ENCODE peak calls at places on chromosome 15, in seven cellular contexts. E, I, W, P, T, A and Q are unnamed samples.

GRCh38 chr15:48868549-48868948 is 9.4 kb upstream of the EID1 start:
- DNase-seq in A (no peak), I (no peak), E (no peak), P (no peak), T (no peak), W (peak), Q (no peak)

GRCh38 chr15:35349916-35350315 is 196.0 kb downstream of the DPH6 start:
- DNase-seq in A (no peak), P (no peak), W (no peak), T (no peak), E (no peak), I (no peak), Q (no peak)

GRCh38 chr15:28267727-28268126 is 54.3 kb downstream of the HERC2 start:
- DNase-seq in W (no peak), A (no peak), T (no peak), E (no peak), P (no peak), I (no peak), Q (no peak)

GRCh38 chr15:70064441-70064840 is 33.3 kb downstream of the TLE3 start:
- DNase-seq in T (no peak), A (no peak), W (peak), E (no peak), I (no peak), P (no peak), Q (no peak)

GRCh38 chr15:82709081-82709420 is 624 bp downstream of the AP3B2 start:
- DNase-seq in E (no peak), A (no peak), W (no peak), P (no peak), I (no peak), T (no peak), Q (no peak)

GRCh38 chr15:50066202-50066601 is 52.8 kb downstream of the ATP8B4 start:
- DNase-seq in P (no peak), E (no peak), T (no peak), A (no peak), I (peak), W (peak), Q (peak)

GRCh38 chr15:88493811-88494210 is 26.3 kb downstream of the MRPS11 start:
- DNase-seq in T (no peak), A (no peak), P (no peak), E (no peak), I (no peak), W (no peak), Q (no peak)

GRCh38 chr15:66879968-66880367 is 177.9 kb downstream of the SMAD6 start:
- DNase-seq in W (no peak), I (no peak), T (no peak), A (no peak), E (no peak), P (no peak), Q (no peak)

GRCh38 chr15:72042865-72043264 is 75.1 kb downstream of the MYO9A start:
- DNase-seq in I (no peak), P (no peak), W (no peak), T (no peak), E (no peak), A (no peak), Q (no peak)

GRCh38 chr15:88835646-88836045 is 32.4 kb downstream of the ACAN start:
- DNase-seq in A (no peak), E (no peak), I (no peak), W (peak), T (no peak), P (no peak), Q (no peak)